ENCODE peak calls at places on chromosomes 3 and 15, in eight cellular contexts. B is iris pigment epithelial cell; K is breast epithelium; R is activated CD8-positive, alpha-beta memory T cell treated with anti-CD3 and anti-CD28 coated beads for 24 hours; D is endothelial cell; T is HFFc6; S is lower leg skin; E is stimulated activated CD8-positive, alpha-beta memory T cell treated with anti-CD3 and anti-CD28 coated beads, Interleukin-15, amount 100 ng/mL, for 4 hours. V is an unnamed sample.

GRCh38 chr3:114456742-114457141 is 162.9 kb downstream of the TIGIT start:
- DNase-seq in R (no peak), E (no peak), B (no peak), S (no peak), D (no peak), T (no peak), K (no peak), V (no peak)

GRCh38 chr3:54965746-54966145 is 37.9 kb upstream of the LRTM1 start:
- DNase-seq in S (no peak), T (peak; percentile 83), D (no peak), R (no peak), B (peak; percentile 82), K (no peak), E (no peak), V (no peak)

GRCh38 chr3:196645917-196646735 is 6.6 kb downstream of the NRROS start:
- DNase-seq in E (no peak), T (no peak), R (no peak), D (no peak), S (no peak), K (no peak), B (no peak), V (no peak)

GRCh38 chr3:171404376-171404982 is 55.7 kb downstream of the TNIK start:
- DNase-seq in B (peak; percentile 44), D (no peak), E (no peak), K (no peak), S (no peak), R (no peak), T (no peak), V (no peak)

GRCh38 chr3:101038880-101039279 is 45.7 kb upstream of the ABI3BP start:
- DNase-seq in T (peak; percentile 28), R (no peak), D (no peak), E (no peak), K (no peak), S (no peak), B (no peak), V (no peak)

GRCh38 chr15:76999996-77000395 is 5.1 kb downstream of the PSTPIP1 start:
- DNase-seq in S (no peak), D (no peak), B (no peak), E (no peak), T (no peak), K (no peak), R (no peak), V (no peak)

GRCh38 chr15:23897576-23897975 is 210.5 kb upstream of the NDN start:
- DNase-seq in K (no peak), B (no peak), R (no peak), E (no peak), T (no peak), S (no peak), D (no peak), V (no peak)

GRCh38 chr3:159765025-159765859 is 223.4 kb upstream of the IL12A start:
- DNase-seq in B (peak; percentile 98), K (peak; percentile 70), R (no peak), T (peak; percentile 100), E (no peak), D (peak; percentile 47), S (peak; percentile 76), V (peak; percentile 71)

GRCh38 chr3:148763921-148764320 is 63.7 kb upstream of the CPB1 start:
- DNase-seq in T (no peak), S (no peak), R (no peak), D (no peak), K (no peak), B (no peak), E (no peak), V (no peak)

GRCh38 chr3:16325850-16326249 is 60.8 kb downstream of the OXNAD1 start:
- DNase-seq in E (no peak), B (no peak), K (no peak), R (no peak), S (no peak), T (no peak), D (no peak), V (no peak)

GRCh38 chr3:184148065-184148464 is 7.1 kb upstream of the DVL3 start:
- DNase-seq in T (no peak), B (no peak), R (no peak), E (no peak), S (no peak), D (no peak), K (no peak), V (no peak)

GRCh38 chr15:56241374-56242085 is 2.1 kb downstream of the RFX7 start:
- DNase-seq in S (no peak), K (no peak), R (no peak), E (no peak), T (no peak), B (peak; percentile 31), D (no peak), V (no peak)

GRCh38 chr15:80643296-80643965 is 51.7 kb upstream of the ABHD17C start:
- DNase-seq in B (no peak), D (no peak), E (no peak), K (no peak), T (peak; percentile 16), S (no peak), R (no peak), V (no peak)

GRCh38 chr3:18443670-18444596 is 18.8 kb upstream of the SATB1 start:
- DNase-seq in R (peak; percentile 77), D (no peak), K (peak; percentile 50), B (no peak), S (no peak), T (no peak), E (no peak), V (no peak)

GRCh38 chr3:135736740-135737139 is 228.8 kb upstream of the PPP2R3A start:
- DNase-seq in T (peak; percentile 11), B (no peak), E (no peak), R (no peak), D (peak; percentile 39), K (no peak), S (no peak), V (no peak)

GRCh38 chr3:71652786-71653419 is 69.4 kb upstream of the FOXP1 start:
- DNase-seq in T (peak; percentile 43), E (no peak), K (no peak), D (peak; percentile 28), S (peak; percentile 26), B (peak; percentile 71), R (no peak), V (peak; percentile 31)

GRCh38 chr15:38226867-38227266 is 25.8 kb upstream of the SPRED1 start:
- DNase-seq in D (no peak), S (peak; percentile 45), K (no peak), E (no peak), B (peak; percentile 95), R (no peak), T (peak; percentile 73), V (peak; percentile 42)

GRCh38 chr3:83224101-83224868 is 1462.8 kb upstream of the GBE1 start:
- DNase-seq in K (no peak), R (no peak), D (no peak), T (no peak), E (no peak), S (no peak), B (peak; percentile 47), V (no peak)

GRCh38 chr3:158167737-158168469 is 58.0 kb downstream of the RSRC1 start:
- DNase-seq in B (peak; percentile 99), E (no peak), K (no peak), R (no peak), S (no peak), D (no peak), T (peak; percentile 95), V (no peak)

GRCh38 chr15:75532413-75533250 is 46.5 kb downstream of the PTPN9 start:
- DNase-seq in D (peak; percentile 57), R (no peak), S (peak; percentile 41), E (no peak), K (no peak), T (peak; percentile 54), B (peak; percentile 94), V (peak; percentile 36)

GRCh38 chr15:89435346-89435745 is 61.0 kb downstream of the RHCG start:
- DNase-seq in R (no peak), S (no peak), T (no peak), D (no peak), E (no peak), K (no peak), B (no peak), V (no peak)